ENCODE peak calls at places on chromosomes 3 and 15, in nine cellular contexts. One of them, this sample, is unnamed.

GRCh38 chr3:150761831-150762661 is 923 bp downstream of the SIAH2 start:
- DNase-seq in effector memory CD4-positive, alpha-beta T cell: no peak
- DNase-seq in endodermal cell: peak
- DNase-seq in body of pancreas: peak
- DNase-seq in right cardiac atrium: peak
- DNase-seq in AG10803: peak
- DNase-seq in choroid plexus epithelial cell: peak
- DNase-seq in naive thymus-derived CD4-positive, alpha-beta T cell: peak
- DNase-seq in bronchial epithelial cell: peak
- DNase-seq in this sample: peak

GRCh38 chr15:95439812-95440380 is 890.6 kb upstream of the NR2F2 start:
- DNase-seq in effector memory CD4-positive, alpha-beta T cell: no peak
- DNase-seq in endodermal cell: peak
- DNase-seq in body of pancreas: no peak
- DNase-seq in right cardiac atrium: no peak
- DNase-seq in AG10803: no peak
- DNase-seq in choroid plexus epithelial cell: no peak
- DNase-seq in naive thymus-derived CD4-positive, alpha-beta T cell: no peak
- DNase-seq in bronchial epithelial cell: no peak
- DNase-seq in this sample: no peak

GRCh38 chr3:160756907-160757623 is 1.0 kb downstream of the PPM1L start:
- DNase-seq in effector memory CD4-positive, alpha-beta T cell: no peak
- DNase-seq in endodermal cell: peak
- DNase-seq in body of pancreas: peak
- DNase-seq in right cardiac atrium: peak
- DNase-seq in AG10803: no peak
- DNase-seq in choroid plexus epithelial cell: no peak
- DNase-seq in naive thymus-derived CD4-positive, alpha-beta T cell: peak
- DNase-seq in bronchial epithelial cell: no peak
- DNase-seq in this sample: peak

GRCh38 chr15:65092911-65093792 is 16.6 kb downstream of the KBTBD13 start:
- DNase-seq in effector memory CD4-positive, alpha-beta T cell: no peak
- DNase-seq in endodermal cell: peak
- DNase-seq in body of pancreas: no peak
- DNase-seq in right cardiac atrium: no peak
- DNase-seq in AG10803: no peak
- DNase-seq in choroid plexus epithelial cell: no peak
- DNase-seq in naive thymus-derived CD4-positive, alpha-beta T cell: no peak
- DNase-seq in bronchial epithelial cell: no peak
- DNase-seq in this sample: no peak

GRCh38 chr3:23807161-23808015 is 1.6 kb downstream of the UBE2E1 start:
- DNase-seq in effector memory CD4-positive, alpha-beta T cell: no peak
- DNase-seq in endodermal cell: no peak
- DNase-seq in body of pancreas: no peak
- DNase-seq in right cardiac atrium: no peak
- DNase-seq in AG10803: peak
- DNase-seq in choroid plexus epithelial cell: peak
- DNase-seq in naive thymus-derived CD4-positive, alpha-beta T cell: no peak
- DNase-seq in bronchial epithelial cell: peak
- DNase-seq in this sample: peak

GRCh38 chr3:105722943-105723556 is 145.8 kb downstream of the CBLB start:
- DNase-seq in effector memory CD4-positive, alpha-beta T cell: no peak
- DNase-seq in endodermal cell: no peak
- DNase-seq in body of pancreas: no peak
- DNase-seq in right cardiac atrium: no peak
- DNase-seq in AG10803: no peak
- DNase-seq in choroid plexus epithelial cell: no peak
- DNase-seq in naive thymus-derived CD4-positive, alpha-beta T cell: no peak
- DNase-seq in bronchial epithelial cell: no peak
- DNase-seq in this sample: no peak

GRCh38 chr3:141235661-141236171 is 4.1 kb downstream of the PXYLP1 start:
- DNase-seq in effector memory CD4-positive, alpha-beta T cell: no peak
- DNase-seq in endodermal cell: no peak
- DNase-seq in body of pancreas: peak
- DNase-seq in right cardiac atrium: no peak
- DNase-seq in AG10803: no peak
- DNase-seq in choroid plexus epithelial cell: no peak
- DNase-seq in naive thymus-derived CD4-positive, alpha-beta T cell: no peak
- DNase-seq in bronchial epithelial cell: no peak
- DNase-seq in this sample: no peak

GRCh38 chr3:94167796-94168195 is 104.9 kb downstream of the NSUN3 start:
- DNase-seq in effector memory CD4-positive, alpha-beta T cell: no peak
- DNase-seq in endodermal cell: no peak
- DNase-seq in body of pancreas: no peak
- DNase-seq in right cardiac atrium: no peak
- DNase-seq in AG10803: no peak
- DNase-seq in choroid plexus epithelial cell: no peak
- DNase-seq in naive thymus-derived CD4-positive, alpha-beta T cell: no peak
- DNase-seq in bronchial epithelial cell: no peak
- DNase-seq in this sample: no peak

GRCh38 chr3:172929451-172929850 is 178.9 kb downstream of the ECT2 start:
- DNase-seq in effector memory CD4-positive, alpha-beta T cell: no peak
- DNase-seq in endodermal cell: no peak
- DNase-seq in body of pancreas: no peak
- DNase-seq in right cardiac atrium: no peak
- DNase-seq in AG10803: no peak
- DNase-seq in choroid plexus epithelial cell: no peak
- DNase-seq in naive thymus-derived CD4-positive, alpha-beta T cell: no peak
- DNase-seq in bronchial epithelial cell: no peak
- DNase-seq in this sample: no peak

DNA sequence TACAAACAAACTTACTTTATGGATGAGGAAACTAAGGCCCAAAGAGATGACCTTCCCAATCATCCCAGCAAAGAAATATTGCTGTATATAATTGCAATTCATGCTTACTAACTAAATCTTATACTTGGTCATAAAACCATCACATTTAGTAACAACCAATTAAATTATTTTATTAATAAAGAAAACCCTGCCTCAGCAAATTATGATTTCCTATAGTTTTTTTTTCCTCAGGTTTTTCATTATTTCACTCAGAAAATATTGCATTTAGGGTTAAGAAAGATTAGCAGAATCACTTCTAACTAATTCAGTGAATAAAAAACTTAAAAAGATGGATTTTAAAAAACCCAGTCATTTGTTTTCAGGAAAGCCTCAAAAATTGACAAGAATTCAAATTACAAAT is 86.5 kb upstream of the GADL1 start:
- DNase-seq in effector memory CD4-positive, alpha-beta T cell: no peak
- DNase-seq in endodermal cell: no peak
- DNase-seq in body of pancreas: no peak
- DNase-seq in right cardiac atrium: no peak
- DNase-seq in AG10803: no peak
- DNase-seq in choroid plexus epithelial cell: no peak
- DNase-seq in naive thymus-derived CD4-positive, alpha-beta T cell: no peak
- DNase-seq in bronchial epithelial cell: no peak
- DNase-seq in this sample: no peak
- H3K4me3 ChIP-seq in effector memory CD4-positive, alpha-beta T cell: no peak
- H3K4me3 ChIP-seq in endodermal cell: no peak
- H3K4me3 ChIP-seq in body of pancreas: no peak
- H3K4me3 ChIP-seq in right cardiac atrium: no peak
- H3K4me3 ChIP-seq in AG10803: no peak
- H3K4me3 ChIP-seq in choroid plexus epithelial cell: no peak
- H3K4me3 ChIP-seq in naive thymus-derived CD4-positive, alpha-beta T cell: no peak
- H3K4me3 ChIP-seq in bronchial epithelial cell: no peak
- H3K4me3 ChIP-seq in this sample: no peak

GRCh38 chr15:90301901-90302300 is 36.4 kb downstream of the NGRN start:
- DNase-seq in effector memory CD4-positive, alpha-beta T cell: no peak
- DNase-seq in endodermal cell: no peak
- DNase-seq in body of pancreas: peak
- DNase-seq in right cardiac atrium: no peak
- DNase-seq in AG10803: no peak
- DNase-seq in choroid plexus epithelial cell: no peak
- DNase-seq in naive thymus-derived CD4-positive, alpha-beta T cell: no peak
- DNase-seq in bronchial epithelial cell: no peak
- DNase-seq in this sample: no peak
- H3K4me3 ChIP-seq in effector memory CD4-positive, alpha-beta T cell: no peak
- H3K4me3 ChIP-seq in endodermal cell: no peak
- H3K4me3 ChIP-seq in body of pancreas: no peak
- H3K4me3 ChIP-seq in right cardiac atrium: no peak
- H3K4me3 ChIP-seq in AG10803: no peak
- H3K4me3 ChIP-seq in choroid plexus epithelial cell: no peak
- H3K4me3 ChIP-seq in naive thymus-derived CD4-positive, alpha-beta T cell: no peak
- H3K4me3 ChIP-seq in bronchial epithelial cell: no peak
- H3K4me3 ChIP-seq in this sample: no peak

GRCh38 chr3:100271522-100271921 is 10.7 kb downstream of the TBC1D23 start:
- DNase-seq in effector memory CD4-positive, alpha-beta T cell: no peak
- DNase-seq in endodermal cell: no peak
- DNase-seq in body of pancreas: no peak
- DNase-seq in right cardiac atrium: no peak
- DNase-seq in AG10803: no peak
- DNase-seq in choroid plexus epithelial cell: no peak
- DNase-seq in naive thymus-derived CD4-positive, alpha-beta T cell: no peak
- DNase-seq in bronchial epithelial cell: no peak
- DNase-seq in this sample: no peak

GRCh38 chr3:100270218-100270588 is 9.4 kb downstream of the TBC1D23 start:
- DNase-seq in effector memory CD4-positive, alpha-beta T cell: no peak
- DNase-seq in endodermal cell: no peak
- DNase-seq in body of pancreas: no peak
- DNase-seq in right cardiac atrium: no peak
- DNase-seq in AG10803: no peak
- DNase-seq in choroid plexus epithelial cell: no peak
- DNase-seq in naive thymus-derived CD4-positive, alpha-beta T cell: no peak
- DNase-seq in bronchial epithelial cell: peak
- DNase-seq in this sample: no peak

GRCh38 chr3:100268986-100269385 is 8.2 kb downstream of the TBC1D23 start:
- DNase-seq in effector memory CD4-positive, alpha-beta T cell: no peak
- DNase-seq in endodermal cell: no peak
- DNase-seq in body of pancreas: no peak
- DNase-seq in right cardiac atrium: no peak
- DNase-seq in AG10803: peak
- DNase-seq in choroid plexus epithelial cell: peak
- DNase-seq in naive thymus-derived CD4-positive, alpha-beta T cell: no peak
- DNase-seq in bronchial epithelial cell: peak
- DNase-seq in this sample: no peak

GRCh38 chr3:100268156-100268555 is 7.4 kb downstream of the TBC1D23 start:
- DNase-seq in effector memory CD4-positive, alpha-beta T cell: no peak
- DNase-seq in endodermal cell: no peak
- DNase-seq in body of pancreas: no peak
- DNase-seq in right cardiac atrium: no peak
- DNase-seq in AG10803: peak
- DNase-seq in choroid plexus epithelial cell: no peak
- DNase-seq in naive thymus-derived CD4-positive, alpha-beta T cell: no peak
- DNase-seq in bronchial epithelial cell: no peak
- DNase-seq in this sample: no peak

DNA sequence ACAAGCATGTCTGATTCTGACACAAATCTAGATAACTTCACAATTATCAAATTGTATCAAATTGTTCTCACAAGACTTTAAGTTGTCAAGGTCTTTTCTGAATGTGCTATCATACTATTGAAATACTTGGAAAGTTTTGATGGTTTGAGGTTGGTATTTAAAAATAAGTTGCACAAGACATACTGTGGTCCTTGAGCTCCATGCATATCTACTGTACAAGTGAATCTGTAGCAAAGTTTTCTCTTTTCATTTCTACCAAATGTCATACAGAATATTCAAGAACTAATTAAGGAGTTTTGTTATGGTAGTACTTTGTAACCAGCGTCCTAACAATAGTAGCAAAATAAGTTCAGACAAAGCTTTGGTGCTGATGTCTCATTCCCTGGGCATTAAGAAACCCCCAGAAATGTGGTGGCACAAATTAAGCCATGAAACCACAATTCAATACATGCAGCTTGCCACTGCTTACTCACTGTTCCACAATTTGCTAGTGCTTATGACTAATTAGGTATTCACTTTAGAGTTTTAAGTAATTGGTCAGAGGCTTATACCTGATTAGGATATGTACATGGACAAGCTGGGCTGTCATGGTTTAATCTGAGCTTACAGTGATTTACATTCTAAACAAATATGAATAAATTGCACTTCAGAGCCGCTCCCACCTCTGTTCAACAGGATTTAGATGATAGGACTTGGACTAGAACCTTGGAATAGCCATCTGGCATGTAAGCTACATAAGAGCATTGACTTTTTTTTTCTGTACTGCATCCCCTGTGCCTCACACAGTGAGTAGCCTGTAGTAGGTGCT is 8.8 kb downstream of the TBC1D23 start:
- DNase-seq in effector memory CD4-positive, alpha-beta T cell: no peak
- DNase-seq in endodermal cell: no peak
- DNase-seq in body of pancreas: no peak
- DNase-seq in right cardiac atrium: no peak
- DNase-seq in AG10803: peak
- DNase-seq in choroid plexus epithelial cell: peak
- DNase-seq in naive thymus-derived CD4-positive, alpha-beta T cell: no peak
- DNase-seq in bronchial epithelial cell: peak
- DNase-seq in this sample: no peak
- H3K4me3 ChIP-seq in effector memory CD4-positive, alpha-beta T cell: no peak
- H3K4me3 ChIP-seq in endodermal cell: no peak
- H3K4me3 ChIP-seq in body of pancreas: no peak
- H3K4me3 ChIP-seq in right cardiac atrium: no peak
- H3K4me3 ChIP-seq in AG10803: no peak
- H3K4me3 ChIP-seq in choroid plexus epithelial cell: no peak
- H3K4me3 ChIP-seq in naive thymus-derived CD4-positive, alpha-beta T cell: no peak
- H3K4me3 ChIP-seq in bronchial epithelial cell: no peak
- H3K4me3 ChIP-seq in this sample: no peak

GRCh38 chr15:70088887-70089691 is 8.6 kb downstream of the TLE3 start:
- DNase-seq in effector memory CD4-positive, alpha-beta T cell: no peak
- DNase-seq in endodermal cell: peak
- DNase-seq in body of pancreas: no peak
- DNase-seq in right cardiac atrium: peak
- DNase-seq in AG10803: peak
- DNase-seq in choroid plexus epithelial cell: peak
- DNase-seq in naive thymus-derived CD4-positive, alpha-beta T cell: no peak
- DNase-seq in bronchial epithelial cell: no peak
- DNase-seq in this sample: no peak
- H3K4me3 ChIP-seq in effector memory CD4-positive, alpha-beta T cell: no peak
- H3K4me3 ChIP-seq in endodermal cell: no peak
- H3K4me3 ChIP-seq in body of pancreas: no peak
- H3K4me3 ChIP-seq in right cardiac atrium: no peak
- H3K4me3 ChIP-seq in AG10803: peak
- H3K4me3 ChIP-seq in choroid plexus epithelial cell: peak
- H3K4me3 ChIP-seq in naive thymus-derived CD4-positive, alpha-beta T cell: no peak
- H3K4me3 ChIP-seq in bronchial epithelial cell: no peak
- H3K4me3 ChIP-seq in this sample: peak

This sample was measured in heart left ventricle.